ENCODE peak calls at places on chromosomes 7 and 10, in four cellular contexts. L is germinal center, O is fibroblast of lung, Q is M059J. U is an unnamed sample.

GRCh38 chr7:50069613-50070012 is 23.4 kb downstream of the ZPBP start:
- DNase-seq in L (no peak), O (no peak), Q (peak), U (no peak)

GRCh38 chr10:50334273-50334672 is 83.0 kb upstream of the ASAH2 start:
- DNase-seq in L (no peak), O (no peak), Q (peak), U (no peak)

GRCh38 chr10:68870061-68870460 is 31.1 kb upstream of the DDX50 start:
- DNase-seq in L (no peak), O (no peak), Q (no peak), U (no peak)

GRCh38 chr10:8054243-8054497 is 318 bp upstream of the GATA3 start:
- DNase-seq in L (no peak), O (no peak), Q (peak), U (no peak)

GRCh38 chr10:99431190-99431549 is 746 bp upstream of the GOT1 start:
- DNase-seq in L (peak), O (peak), Q (peak), U (peak)

GRCh38 chr7:11742496-11742895 is 89.5 kb downstream of the THSD7A start:
- DNase-seq in L (no peak), O (peak), Q (peak), U (no peak)

GRCh38 chr10:70692043-70692603 is 19.8 kb downstream of the ADAMTS14 start:
- DNase-seq in L (no peak), O (no peak), Q (no peak), U (no peak)

GRCh38 chr10:101843032-101843991 is at the start of gene KCNIP2:
- DNase-seq in L (peak), O (no peak), Q (no peak), U (no peak)

GRCh38 chr10:42951486-42952251 is 125.2 kb upstream of the RET start:
- DNase-seq in L (no peak), O (no peak), Q (no peak), U (no peak)

GRCh38 chr7:122515404-122515803 is 183.5 kb downstream of the RNF133 start:
- DNase-seq in L (no peak), O (no peak), Q (no peak), U (no peak)

GRCh38 chr7:29113384-29114102 is 32.8 kb downstream of the CPVL start:
- DNase-seq in L (no peak), O (peak), Q (peak), U (peak)

GRCh38 chr7:78605131-78605530 is 806.6 kb downstream of the PHTF2 start:
- DNase-seq in L (no peak), O (peak), Q (peak), U (no peak)

GRCh38 chr7:11858668-11859302 is 26.8 kb upstream of the THSD7A start:
- DNase-seq in L (no peak), O (no peak), Q (no peak), U (no peak)

GRCh38 chr7:100673942-100674431 is 447 bp downstream of the GNB2 start:
- DNase-seq in L (peak), O (peak), Q (peak), U (no peak)

GRCh38 chr10:78634389-78634815 is 434.4 kb upstream of the ZMIZ1 start:
- DNase-seq in L (no peak), O (peak), Q (peak), U (no peak)

GRCh38 chr7:27242580-27243339 is at the start of gene EVX1:
- DNase-seq in L (no peak), O (no peak), Q (peak), U (no peak)

GRCh38 chr7:919924-920341 is 34.5 kb downstream of the ADAP1 start:
- DNase-seq in L (no peak), O (no peak), Q (no peak), U (no peak)

GRCh38 chr7:33685488-33685887 is 219.9 kb upstream of the BMPER start:
- DNase-seq in L (no peak), O (no peak), Q (no peak), U (no peak)

GRCh38 chr10:124003481-124004371 is 89.7 kb downstream of the CHST15 start:
- DNase-seq in L (no peak), O (no peak), Q (no peak), U (no peak)

GRCh38 chr10:51162002-51162401 is 87.7 kb downstream of the PRKG1 start:
- DNase-seq in L (no peak), O (peak), Q (no peak), U (no peak)

GRCh38 chr7:41451826-41452225 is 251.1 kb downstream of the INHBA start:
- DNase-seq in L (no peak), O (peak), Q (peak), U (no peak)

GRCh38 chr7:116616555-116617059 is 55.4 kb upstream of the MET start:
- DNase-seq in L (no peak), O (no peak), Q (peak), U (no peak)

GRCh38 chr7:116525298-116525912 is 569 bp downstream of the CAV1 start:
- DNase-seq in L (peak), O (no peak), Q (peak), U (no peak)

GRCh38 chr7:47491637-47492036 is 90.3 kb downstream of the TNS3 start:
- DNase-seq in L (no peak), O (no peak), Q (no peak), U (no peak)